ENCODE peak calls at places on chromosomes 3 and 15, in five cellular contexts. T is kidney tubule cell; F is activated naive CD4-positive, alpha-beta T cell treated with Interleukin-2 at 50 U/mL for 16 hours; Z is Calu3; E is WTC11. K is an unnamed sample.

GRCh38 chr3:4823986-4824947 is 155.0 kb upstream of the BHLHE40 start:
- DNase-seq in T (peak; percentile 55), F (no peak), Z (no peak), E (no peak), K (no peak)

GRCh38 chr3:134315286-134316106 is 58.8 kb downstream of the AMOTL2 start:
- DNase-seq in T (peak; percentile 58), F (no peak), Z (no peak), E (peak; percentile 40), K (peak; percentile 68)

GRCh38 chr3:18666655-18667054 is 241.5 kb upstream of the SATB1 start:
- DNase-seq in T (no peak), F (no peak), Z (no peak), E (no peak), K (no peak)

GRCh38 chr15:47244361-47244760 is 472.9 kb upstream of the SEMA6D start:
- DNase-seq in T (no peak), F (no peak), Z (no peak), E (no peak), K (no peak)

GRCh38 chr3:134232146-134232545 is 18.5 kb downstream of the RYK start:
- DNase-seq in T (peak; percentile 55), F (no peak), Z (no peak), E (no peak), K (no peak)

GRCh38 chr3:102034639-102035038 is 185.3 kb downstream of the NFKBIZ start:
- DNase-seq in T (no peak), F (no peak), Z (no peak), E (no peak), K (no peak)

GRCh38 chr15:95620934-95621579 is 709.4 kb upstream of the NR2F2 start:
- DNase-seq in T (no peak), F (no peak), Z (no peak), E (no peak), K (no peak)

GRCh38 chr15:52103217-52104207 is 9.1 kb downstream of the BCL2L10 start:
- DNase-seq in T (peak; percentile 92), F (no peak), Z (peak; percentile 32), E (no peak), K (peak; percentile 47)

GRCh38 chr15:90912770-90913075 is 9.6 kb downstream of the MAN2A2 start:
- DNase-seq in T (no peak), F (no peak), Z (no peak), E (no peak), K (no peak)

GRCh38 chr3:15964605-15965061 is 166.9 kb upstream of the ANKRD28 start:
- DNase-seq in T (peak; percentile 79), F (no peak), Z (no peak), E (no peak), K (peak; percentile 55)

GRCh38 chr3:126939347-126939735 is 43.6 kb upstream of the PLXNA1 start:
- DNase-seq in T (no peak), F (no peak), Z (no peak), E (no peak), K (no peak)

GRCh38 chr3:100023150-100023549 is 91.2 kb downstream of the FILIP1L start:
- DNase-seq in T (peak; percentile 87), F (no peak), Z (no peak), E (no peak), K (no peak)

GRCh38 chr3:58567251-58567515 is 10.0 kb downstream of the FAM107A start:
- DNase-seq in T (no peak), F (no peak), Z (no peak), E (no peak), K (peak; percentile 50)

GRCh38 chr3:128324911-128325592 is 141.6 kb downstream of the DNAJB8 start:
- DNase-seq in T (no peak), F (no peak), Z (no peak), E (no peak), K (peak; percentile 35)

GRCh38 chr3:170117134-170117533 is 64.4 kb downstream of the PHC3 start:
- DNase-seq in T (peak; percentile 10), F (no peak), Z (no peak), E (no peak), K (peak; percentile 52)

GRCh38 chr15:65752151-65752700 is 39.9 kb downstream of the DENND4A start:
- DNase-seq in T (no peak), F (no peak), Z (no peak), E (no peak), K (no peak)

GRCh38 chr15:75104804-75105557 is 81.6 kb downstream of the PPCDC start:
- DNase-seq in T (peak; percentile 96), F (peak; percentile 24), Z (peak; percentile 93), E (no peak), K (no peak)

GRCh38 chr3:156150434-156151066 is 30.2 kb downstream of the KCNAB1 start:
- DNase-seq in T (peak; percentile 49), F (peak; percentile 31), Z (peak; percentile 64), E (peak; percentile 45), K (peak; percentile 76)

GRCh38 chr3:153552887-153553604 is 391.0 kb downstream of the RAP2B start:
- DNase-seq in T (no peak), F (no peak), Z (no peak), E (no peak), K (no peak)

GRCh38 chr15:98649621-98649995 is 1.3 kb downstream of the IGF1R start:
- DNase-seq in T (peak; percentile 50), F (peak; percentile 36), Z (peak; percentile 52), E (no peak), K (peak; percentile 58)

GRCh38 chr15:39133201-39133600 is 447.7 kb upstream of the THBS1 start:
- DNase-seq in T (peak; percentile 91), F (no peak), Z (no peak), E (no peak), K (no peak)

GRCh38 chr15:78130466-78131294 is 565 bp downstream of the CIB2 start:
- DNase-seq in T (no peak), F (no peak), Z (no peak), E (peak; percentile 27), K (peak; percentile 55)

GRCh38 chr3:32780735-32781210 is 37.0 kb upstream of the TRIM71 start:
- DNase-seq in T (peak; percentile 68), F (peak; percentile 4), Z (peak; percentile 68), E (peak; percentile 98), K (peak; percentile 99)

GRCh38 chr15:59685737-59686297 is 3.3 kb downstream of the BNIP2 start:
- DNase-seq in T (peak; percentile 23), F (no peak), Z (no peak), E (no peak), K (no peak)

GRCh38 chr15:48355377-48355776 is 24.1 kb downstream of the DUT start:
- DNase-seq in T (peak; percentile 89), F (no peak), Z (peak; percentile 14), E (no peak), K (no peak)

GRCh38 chr3:59678042-59678707 is 628.4 kb upstream of the CFAP20DC start:
- DNase-seq in T (no peak), F (no peak), Z (no peak), E (no peak), K (no peak)

GRCh38 chr15:54640874-54641273 is 555.9 kb downstream of the RSL24D1 start:
- DNase-seq in T (no peak), F (no peak), Z (no peak), E (no peak), K (no peak)

GRCh38 chr3:67106874-67107273 is 108.8 kb downstream of the KBTBD8 start:
- DNase-seq in T (no peak), F (no peak), Z (no peak), E (no peak), K (peak; percentile 51)

GRCh38 chr3:58464875-58465274 is 27.0 kb upstream of the KCTD6 start:
- DNase-seq in T (no peak), F (peak; percentile 7), Z (no peak), E (no peak), K (no peak)

GRCh38 chr3:133404925-133405324 is 5.1 kb downstream of the BFSP2 start:
- DNase-seq in T (no peak), F (no peak), Z (no peak), E (no peak), K (peak; percentile 35)

GRCh38 chr15:64343222-64343621 is 12.8 kb downstream of the CSNK1G1 start:
- DNase-seq in T (no peak), F (no peak), Z (no peak), E (no peak), K (no peak)